ENCODE peak calls at places on chromosome 12, in eight cellular contexts. K is ovary, P is endothelial cell, T is LoVo, G is T-cell, A is pancreas, X is smooth muscle cell of the brain vasculature, Y is GM19239. H is an unnamed sample.

GRCh38 chr12:93127582-93128331 is 198.7 kb upstream of the EEA1 start:
- DNase-seq in X (peak; percentile 81), T (no peak), P (no peak), A (no peak), G (no peak), K (peak; percentile 70), Y (no peak), H (no peak)

GRCh38 chr12:53197011-53197640 is 9.9 kb downstream of the ITGB7 start:
- DNase-seq in P (no peak), Y (no peak), T (no peak), G (no peak), A (no peak), X (no peak), K (no peak), H (no peak)

GRCh38 chr12:131617179-131617578 is 93.7 kb upstream of the SFSWAP start:
- DNase-seq in T (no peak), A (no peak), P (no peak), G (no peak), X (no peak), K (no peak), Y (no peak), H (no peak)

GRCh38 chr12:108825205-108825950 is 32.0 kb downstream of the SSH1 start:
- DNase-seq in A (peak; percentile 13), X (no peak), P (no peak), G (no peak), K (no peak), Y (no peak), T (no peak), H (no peak)

GRCh38 chr12:120367924-120368788 is 808 bp downstream of the MSI1 start:
- DNase-seq in A (peak; percentile 67), K (peak; percentile 61), Y (no peak), T (no peak), X (no peak), G (no peak), P (no peak), H (no peak)

GRCh38 chr12:81077329-81077685 is 572 bp upstream of the ACSS3 start:
- DNase-seq in T (no peak), X (no peak), A (no peak), P (peak; percentile 41), G (no peak), K (peak; percentile 51), Y (no peak), H (peak; percentile 77)

GRCh38 chr12:22266101-22266500 is 68.4 kb downstream of the ST8SIA1 start:
- DNase-seq in K (no peak), A (no peak), P (no peak), X (no peak), G (no peak), Y (no peak), T (no peak), H (no peak)

GRCh38 chr12:12367096-12367998 is 10.5 kb downstream of the BORCS5 start:
- DNase-seq in G (no peak), T (no peak), X (no peak), A (no peak), P (no peak), K (no peak), Y (no peak), H (no peak)

GRCh38 chr12:68240975-68241374 is 12.4 kb downstream of the IL22 start:
- DNase-seq in X (no peak), Y (peak; percentile 72), K (peak; percentile 25), A (no peak), P (no peak), G (peak; percentile 37), T (no peak), H (no peak)

GRCh38 chr12:96045566-96045965 is 10.2 kb upstream of the LTA4H start:
- DNase-seq in X (no peak), Y (no peak), K (no peak), T (no peak), G (no peak), A (no peak), P (no peak), H (no peak)

GRCh38 chr12:49133014-49133413 is 1.8 kb upstream of the TUBA1B start:
- DNase-seq in G (no peak), K (no peak), X (no peak), P (no peak), T (no peak), Y (no peak), A (no peak), H (no peak)

GRCh38 chr12:130192667-130193345 is 30.5 kb downstream of the FZD10 start:
- DNase-seq in X (no peak), K (no peak), T (no peak), G (no peak), A (no peak), Y (no peak), P (no peak), H (no peak)

GRCh38 chr12:10153271-10154144 is 18.4 kb downstream of the OLR1 start:
- DNase-seq in X (peak; percentile 41), T (peak; percentile 77), Y (peak; percentile 29), A (peak; percentile 77), P (peak; percentile 67), G (peak; percentile 44), K (peak; percentile 70), H (peak; percentile 87)

GRCh38 chr12:124359671-124360581 is 65.0 kb downstream of the RFLNA start:
- DNase-seq in P (no peak), G (no peak), A (peak; percentile 93), X (no peak), T (no peak), K (peak; percentile 86), Y (no peak), H (no peak)

GRCh38 chr12:110149104-110149660 is 25.0 kb downstream of the IFT81 start:
- DNase-seq in X (no peak), Y (no peak), K (no peak), P (no peak), G (no peak), A (no peak), T (no peak), H (no peak)

H was measured in NT2/D1.